ENCODE peak calls at places on chromosome 18, in four cellular contexts. F is GM06990, M is psoas muscle, C is BE2C. Q is an unnamed sample.

GRCh38 chr18:12621737-12622306 is 36.1 kb downstream of the SPIRE1 start:
- DNase-seq in F (no peak), C (no peak), M (no peak), Q (no peak)

GRCh38 chr18:31116853-31117595 is 14.8 kb upstream of the DSC2 start:
- DNase-seq in F (no peak), M (no peak), C (no peak), Q (no peak)

GRCh38 chr18:22186484-22186971 is 17.1 kb downstream of the GATA6 start:
- DNase-seq in C (no peak), M (no peak), F (no peak), Q (no peak)

GRCh38 chr18:3466051-3466450 is 16.1 kb downstream of the TGIF1 start:
- DNase-seq in M (no peak), C (no peak), F (no peak), Q (peak; percentile 24)

GRCh38 chr18:44799422-44800421 is 119.0 kb downstream of the SETBP1 start:
- DNase-seq in C (no peak), F (peak; percentile 41), M (no peak), Q (no peak)

GRCh38 chr18:45686892-45687611 is 36.9 kb upstream of the SLC14A1 start:
- DNase-seq in F (peak; percentile 71), C (no peak), M (no peak), Q (no peak)

GRCh38 chr18:47754311-47755101 is 176.0 kb downstream of the SMAD2 start:
- DNase-seq in F (peak; percentile 30), C (peak; percentile 45), M (no peak), Q (peak; percentile 93)

GRCh38 chr18:35042389-35043066 is 1.3 kb downstream of the MAPRE2 start:
- DNase-seq in C (no peak), F (peak; percentile 33), M (no peak), Q (no peak)

GRCh38 chr18:27242392-27243047 is 57.4 kb upstream of the CHST9 start:
- DNase-seq in M (no peak), F (no peak), C (no peak), Q (no peak)

GRCh38 chr18:38243291-38243690 is 677.7 kb upstream of the CELF4 start:
- DNase-seq in F (no peak), C (no peak), M (no peak), Q (no peak)

GRCh38 chr18:2978626-2979025 is 34.3 kb downstream of the LPIN2 start:
- DNase-seq in M (no peak), F (no peak), C (no peak), Q (no peak)

GRCh38 chr18:57446322-57446721 is 11.1 kb downstream of the ONECUT2 start:
- DNase-seq in F (no peak), M (no peak), C (peak; percentile 54), Q (peak; percentile 69)

GRCh38 chr18:23077493-23078256 is 57.6 kb upstream of the CABLES1 start:
- DNase-seq in F (no peak), C (no peak), M (no peak), Q (no peak)

GRCh38 chr18:77299706-77300105 is 50.1 kb downstream of the GALR1 start:
- DNase-seq in F (no peak), M (no peak), C (no peak), Q (no peak)

GRCh38 chr18:37698508-37699035 is 133.0 kb upstream of the CELF4 start:
- DNase-seq in F (no peak), M (no peak), C (no peak), Q (no peak)

GRCh38 chr18:35658112-35658511 is 76.6 kb downstream of the GALNT1 start:
- DNase-seq in M (no peak), F (no peak), C (no peak), Q (no peak)

GRCh38 chr18:67200665-67201064 is 315.9 kb downstream of the DSEL start:
- DNase-seq in M (no peak), F (no peak), C (no peak), Q (peak; percentile 4)

GRCh38 chr18:13530879-13531387 is 195.4 kb downstream of the FAM210A start:
- DNase-seq in C (peak; percentile 26), M (peak; percentile 67), F (no peak), Q (peak; percentile 48)

GRCh38 chr18:12307251-12307736 is 747 bp upstream of the TUBB6 start:
- DNase-seq in M (peak; percentile 56), C (no peak), F (no peak), Q (peak; percentile 58)

GRCh38 chr18:46335551-46336059 is 231.4 kb downstream of the HAUS1 start:
- DNase-seq in M (no peak), F (no peak), C (no peak), Q (no peak)

GRCh38 chr18:74342416-74343043 is 26.9 kb downstream of the C18orf63 start:
- DNase-seq in M (no peak), C (peak; percentile 25), F (no peak), Q (peak; percentile 29)

GRCh38 chr18:23330423-23330822 is 122.7 kb upstream of the RIOK3 start:
- DNase-seq in F (peak; percentile 47), C (no peak), M (no peak), Q (no peak)

GRCh38 chr18:59918320-59918755 is 18.5 kb downstream of the PMAIP1 start:
- DNase-seq in M (peak; percentile 34), F (peak; percentile 75), C (peak; percentile 74), Q (no peak)

GRCh38 chr18:46097378-46097852 is 681 bp downstream of the ATP5F1A start:
- DNase-seq in C (no peak), M (no peak), F (no peak), Q (no peak)

GRCh38 chr18:62759704-62760402 is 44.5 kb downstream of the PHLPP1 start:
- DNase-seq in C (no peak), M (no peak), F (no peak), Q (no peak)

GRCh38 chr18:61261870-61262269 is 71.4 kb upstream of the CDH20 start:
- DNase-seq in C (no peak), M (no peak), F (no peak), Q (no peak)

GRCh38 chr18:3773303-3773702 is 323.3 kb downstream of the TGIF1 start:
- DNase-seq in F (no peak), C (no peak), M (no peak), Q (no peak)

GRCh38 chr18:2657788-2658458 is 2.4 kb downstream of the SMCHD1 start:
- DNase-seq in C (no peak), F (no peak), M (no peak), Q (no peak)

GRCh38 chr18:55317832-55318231 is 270.2 kb downstream of the TCF4 start:
- DNase-seq in C (no peak), F (no peak), M (no peak), Q (no peak)

GRCh38 chr18:46660955-46661749 is 4.1 kb upstream of the LOXHD1 start:
- DNase-seq in C (peak; percentile 56), M (no peak), F (no peak), Q (peak; percentile 24)

GRCh38 chr18:8468911-8469310 is 140.3 kb upstream of the RAB12 start:
- DNase-seq in C (peak; percentile 21), M (peak; percentile 34), F (no peak), Q (no peak)

GRCh38 chr18:68402784-68403183 is 312.1 kb downstream of the TMX3 start:
- DNase-seq in F (no peak), M (no peak), C (no peak), Q (no peak)

GRCh38 chr18:54883816-54884604 is 55.7 kb downstream of the RAB27B start:
- DNase-seq in F (no peak), C (no peak), M (no peak), Q (no peak)

GRCh38 chr18:40159141-40160017 is 1795.7 kb upstream of the PIK3C3 start:
- DNase-seq in M (no peak), F (no peak), C (no peak), Q (peak; percentile 5)

GRCh38 chr18:58599106-58599505 is 29.8 kb downstream of the ALPK2 start:
- DNase-seq in C (no peak), M (no peak), F (no peak), Q (no peak)

GRCh38 chr18:12645264-12645663 is 12.6 kb downstream of the SPIRE1 start:
- DNase-seq in F (no peak), M (no peak), C (no peak), Q (no peak)

GRCh38 chr18:8734496-8734895 is 29.1 kb downstream of the MTCL1 start:
- DNase-seq in F (no peak), C (no peak), M (no peak), Q (no peak)

GRCh38 chr18:77039196-77040140 is 93.1 kb downstream of the MBP start:
- DNase-seq in M (no peak), F (no peak), C (no peak), Q (no peak)

GRCh38 chr18:70394672-70395071 is 105.8 kb downstream of the SOCS6 start:
- DNase-seq in F (no peak), C (no peak), M (no peak), Q (no peak)

GRCh38 chr18:79588636-79589481 is 90.7 kb upstream of the CTDP1 start:
- DNase-seq in M (peak; percentile 88), F (no peak), C (no peak), Q (no peak)
- TF ChIP-seq CTCF in M (no peak), F (no peak), C (no peak), Q (no peak)

DNA sequence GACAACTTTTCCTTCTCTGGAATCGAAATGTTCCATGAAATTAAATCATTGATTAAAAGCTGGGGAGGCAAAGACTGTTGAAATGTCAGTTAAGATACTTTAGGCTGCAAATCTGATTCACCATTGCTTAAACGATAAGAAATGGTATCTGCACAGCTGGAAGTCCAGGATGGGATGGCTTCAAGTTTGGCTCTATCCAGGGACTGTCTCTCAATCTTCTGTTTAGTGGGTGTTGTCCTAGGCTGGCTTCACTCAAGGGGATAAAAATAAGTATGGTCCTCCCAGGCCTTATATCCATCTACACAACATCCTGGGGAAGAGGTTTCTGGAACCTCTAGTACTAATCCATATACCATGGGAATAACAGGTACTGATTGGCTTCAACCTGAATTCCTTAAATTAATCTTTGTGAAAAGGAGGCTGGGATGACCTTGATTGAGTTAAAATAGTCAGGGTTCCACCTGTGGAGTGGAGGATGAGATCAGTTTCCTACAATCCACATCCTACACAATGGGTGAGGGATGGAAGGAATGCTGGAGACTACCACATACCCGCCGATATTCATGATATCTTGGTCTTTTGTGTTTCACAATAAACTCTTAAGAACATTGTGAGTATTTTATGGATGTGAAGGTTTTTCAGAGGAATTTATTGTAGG is 156.0 kb upstream of the L3MBTL4 start:
- DNase-seq in C (no peak), F (no peak), M (no peak), Q (no peak)
- TF ChIP-seq CTCF in C (no peak), F (no peak), M (no peak), Q (no peak)

DNA sequence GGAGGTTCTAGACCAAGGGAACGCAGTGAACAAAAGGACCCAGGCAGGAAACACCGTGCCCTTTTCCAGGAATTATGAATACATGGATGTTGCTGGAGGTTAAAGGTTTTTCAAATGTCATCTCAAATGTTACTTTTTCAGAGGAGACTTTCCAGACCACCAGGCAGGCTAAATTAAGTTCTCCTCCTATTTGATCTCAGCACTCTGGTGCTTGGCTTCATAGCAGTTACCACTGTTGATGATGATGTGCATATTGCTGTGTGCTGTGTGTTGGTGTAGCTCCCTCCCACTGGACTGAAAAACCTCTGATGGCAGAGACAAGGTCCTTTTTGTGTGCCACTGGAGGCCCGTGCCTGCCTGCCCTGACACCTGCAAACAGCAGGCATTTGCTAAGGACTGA is 137.3 kb upstream of the PTPRM start:
- DNase-seq in F (no peak), C (no peak), M (no peak), Q (no peak)
- TF ChIP-seq CTCF in F (no peak), C (no peak), M (no peak), Q (no peak)

GRCh38 chr18:32139835-32140283 is 48.2 kb downstream of the RNF138 start:
- DNase-seq in F (no peak), M (no peak), C (peak; percentile 35), Q (no peak)
- TF ChIP-seq CTCF in F (no peak), M (no peak), C (peak; percentile 8), Q (no peak)

Q was measured in endothelial cell.